ENCODE peak calls at places on chromosome 14, in ten cellular contexts. W, M, B, T, R, P, S, K, L and C are unnamed samples.

GRCh38 chr14:66746316-66747006 is 238.5 kb downstream of the GPHN start:
- DNase-seq in W (peak), M (no peak), B (no peak), T (no peak), R (peak), P (peak), S (peak), K (no peak), L (no peak), C (no peak)

GRCh38 chr14:67269338-67270060 is 28.3 kb downstream of the PALS1 start:
- DNase-seq in W (peak), M (no peak), B (no peak), T (no peak), R (peak), P (peak), S (no peak), K (no peak), L (no peak), C (no peak)

GRCh38 chr14:89144066-89144465 is 273.0 kb downstream of the FOXN3 start:
- DNase-seq in W (no peak), M (no peak), B (no peak), T (no peak), R (no peak), P (no peak), S (no peak), K (no peak), L (no peak), C (no peak)

GRCh38 chr14:33647385-33647786 is 303.5 kb downstream of the EGLN3 start:
- DNase-seq in W (peak), M (no peak), B (no peak), T (no peak), R (peak), P (peak), S (no peak), K (no peak), L (no peak), C (no peak)

GRCh38 chr14:65783576-65783975 is 371.0 kb downstream of the FUT8 start:
- DNase-seq in W (no peak), M (no peak), B (no peak), T (no peak), R (peak), P (no peak), S (no peak), K (no peak), L (no peak), C (no peak)

GRCh38 chr14:22872833-22873520 is 1.4 kb downstream of the LRP10 start:
- DNase-seq in W (no peak), M (no peak), B (no peak), T (no peak), R (no peak), P (no peak), S (no peak), K (no peak), L (no peak), C (no peak)

GRCh38 chr14:22002860-22003284 is 329.3 kb upstream of the OR4E1 start:
- DNase-seq in W (no peak), M (no peak), B (peak), T (no peak), R (no peak), P (no peak), S (no peak), K (no peak), L (no peak), C (no peak)

GRCh38 chr14:29271669-29272068 is 505.1 kb downstream of the FOXG1 start:
- DNase-seq in W (peak), M (no peak), B (no peak), T (no peak), R (no peak), P (no peak), S (no peak), K (no peak), L (no peak), C (no peak)

GRCh38 chr14:76186318-76187027 is 34.8 kb downstream of the GPATCH2L start:
- DNase-seq in W (no peak), M (no peak), B (no peak), T (no peak), R (no peak), P (no peak), S (no peak), K (no peak), L (no peak), C (no peak)

GRCh38 chr14:83706555-83706954 is 1823.4 kb upstream of the FLRT2 start:
- DNase-seq in W (peak), M (no peak), B (no peak), T (no peak), R (no peak), P (peak), S (no peak), K (no peak), L (no peak), C (no peak)

GRCh38 chr14:38867561-38868150 is 235.4 kb downstream of the SEC23A start:
- DNase-seq in W (peak), M (peak), B (peak), T (peak), R (peak), P (peak), S (peak), K (peak), L (no peak), C (peak)

GRCh38 chr14:38866461-38866860 is 236.6 kb downstream of the SEC23A start:
- DNase-seq in W (no peak), M (no peak), B (no peak), T (no peak), R (no peak), P (no peak), S (no peak), K (no peak), L (no peak), C (no peak)

GRCh38 chr14:38873923-38874612 is 229.0 kb downstream of the SEC23A start:
- DNase-seq in W (no peak), M (no peak), B (no peak), T (no peak), R (no peak), P (no peak), S (no peak), K (no peak), L (no peak), C (no peak)

GRCh38 chr14:38870437-38870836 is 232.6 kb downstream of the SEC23A start:
- DNase-seq in W (no peak), M (no peak), B (no peak), T (no peak), R (no peak), P (no peak), S (no peak), K (no peak), L (no peak), C (no peak)

DNA sequence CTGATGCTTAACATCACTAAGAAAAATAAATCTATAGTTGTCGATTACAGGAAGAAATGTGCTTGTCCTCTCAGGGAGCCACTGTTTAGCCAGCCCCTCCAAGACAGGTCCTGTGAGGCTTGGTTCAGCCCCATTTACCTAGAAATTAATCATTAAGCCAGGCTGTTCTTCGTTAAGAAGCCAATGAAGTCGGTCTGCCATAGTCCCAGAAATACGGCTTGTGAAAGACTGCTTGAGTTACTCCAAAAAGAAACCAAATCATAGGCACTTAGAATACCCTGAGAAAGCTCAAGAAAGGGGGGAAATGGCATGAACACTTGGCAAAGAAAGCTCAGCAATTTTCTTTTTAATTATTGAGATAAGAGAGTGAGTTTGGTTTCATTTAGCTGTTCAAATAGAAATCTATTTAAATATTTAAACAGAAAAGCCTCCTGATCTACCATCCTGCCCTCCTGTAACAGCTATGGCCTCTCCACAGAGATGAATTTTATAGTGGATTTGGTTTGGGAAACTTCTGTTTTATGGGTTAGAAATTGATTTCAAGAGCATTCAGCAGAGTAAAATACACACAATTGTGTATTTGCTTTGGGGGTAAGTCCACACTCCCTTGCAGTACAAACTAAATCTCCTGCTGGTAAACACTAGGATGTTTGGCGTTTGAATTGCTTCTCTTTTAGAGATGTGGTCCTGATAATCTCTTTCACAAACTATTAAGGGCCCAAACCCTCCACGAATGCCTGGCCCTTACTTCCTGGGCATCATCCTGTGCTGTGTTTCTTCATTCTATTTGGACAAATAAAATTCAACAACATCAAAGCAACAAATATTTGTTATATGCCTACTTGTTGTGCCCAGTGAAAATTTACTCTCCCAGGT is 234.4 kb downstream of the SEC23A start:
- DNase-seq in W (no peak), M (no peak), B (no peak), T (no peak), R (no peak), P (no peak), S (no peak), K (no peak), L (no peak), C (no peak)
- TF ChIP-seq CTCF in W (no peak), M (no peak), B (no peak), T (no peak), R (no peak), P (no peak), S (no peak), K (no peak), L (no peak), C (no peak)

GRCh38 chr14:39034481-39035296 is 68.3 kb downstream of the SEC23A start:
- DNase-seq in W (no peak), M (no peak), B (no peak), T (no peak), R (no peak), P (no peak), S (no peak), K (no peak), L (no peak), C (no peak)
- TF ChIP-seq CTCF in W (peak), M (no peak), B (peak), T (peak), R (peak), P (peak), S (peak), K (peak), L (no peak), C (peak)

DNA sequence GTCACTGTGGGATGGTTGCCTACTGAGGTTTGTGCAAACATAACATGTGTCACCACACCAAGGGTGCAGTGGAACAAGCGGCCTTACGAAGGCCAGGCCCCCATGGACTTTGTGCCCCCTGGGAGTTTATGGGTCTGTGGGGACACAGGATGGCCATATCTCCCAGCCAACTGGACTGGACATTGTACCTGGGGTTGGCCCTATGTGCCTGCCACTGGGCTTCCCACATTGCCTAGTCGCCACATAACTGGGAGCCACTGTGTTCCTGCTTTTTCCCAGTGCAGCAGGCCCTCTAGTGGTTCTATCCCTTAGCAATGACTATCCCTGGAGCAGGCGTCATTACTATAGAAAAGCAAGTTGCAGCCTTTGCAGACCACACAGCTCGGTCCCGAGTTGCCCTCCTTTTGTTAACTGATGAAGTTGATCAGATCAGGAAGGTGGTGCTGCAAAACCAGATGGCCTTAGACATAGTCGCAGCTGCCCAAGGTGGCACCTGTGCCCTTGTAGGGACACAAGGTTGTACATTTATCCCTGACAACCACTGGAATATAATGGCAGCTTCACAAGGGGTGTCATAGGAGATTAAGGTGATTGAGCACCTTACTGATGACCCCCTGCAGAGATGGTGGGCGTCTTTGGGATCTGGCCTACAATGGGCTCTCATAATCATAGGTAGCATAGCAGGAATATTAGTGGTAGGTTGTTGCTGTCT is 15.2 kb upstream of the RNASE12 start:
- DNase-seq in W (peak), M (peak), B (no peak), T (peak), R (peak), P (no peak), S (peak), K (no peak), L (no peak), C (no peak)
- TF ChIP-seq CTCF in W (peak), M (peak), B (peak), T (peak), R (peak), P (peak), S (peak), K (peak), L (no peak), C (peak)

GRCh38 chr14:100415226-100415625 is 92.1 kb downstream of the SLC25A47 start:
- DNase-seq in W (no peak), M (no peak), B (no peak), T (no peak), R (no peak), P (no peak), S (no peak), K (no peak), L (no peak), C (no peak)

GRCh38 chr14:100416081-100416480 is 92.9 kb downstream of the SLC25A47 start:
- DNase-seq in W (no peak), M (no peak), B (no peak), T (no peak), R (no peak), P (no peak), S (no peak), K (no peak), L (no peak), C (no peak)

GRCh38 chr14:100416921-100417451 is 93.8 kb downstream of the SLC25A47 start:
- DNase-seq in W (peak), M (no peak), B (no peak), T (no peak), R (peak), P (peak), S (no peak), K (no peak), L (no peak), C (no peak)

GRCh38 chr14:100419856-100420255 is 96.7 kb downstream of the SLC25A47 start:
- DNase-seq in W (no peak), M (no peak), B (no peak), T (no peak), R (no peak), P (no peak), S (no peak), K (no peak), L (no peak), C (peak)

GRCh38 chr14:100417466-100417865 is 94.3 kb downstream of the SLC25A47 start:
- DNase-seq in W (peak), M (peak), B (peak), T (no peak), R (peak), P (peak), S (peak), K (peak), L (no peak), C (peak)
- TF ChIP-seq CTCF in W (peak), M (peak), B (peak), T (no peak), R (peak), P (peak), S (peak), K (peak), L (no peak), C (peak)

DNA sequence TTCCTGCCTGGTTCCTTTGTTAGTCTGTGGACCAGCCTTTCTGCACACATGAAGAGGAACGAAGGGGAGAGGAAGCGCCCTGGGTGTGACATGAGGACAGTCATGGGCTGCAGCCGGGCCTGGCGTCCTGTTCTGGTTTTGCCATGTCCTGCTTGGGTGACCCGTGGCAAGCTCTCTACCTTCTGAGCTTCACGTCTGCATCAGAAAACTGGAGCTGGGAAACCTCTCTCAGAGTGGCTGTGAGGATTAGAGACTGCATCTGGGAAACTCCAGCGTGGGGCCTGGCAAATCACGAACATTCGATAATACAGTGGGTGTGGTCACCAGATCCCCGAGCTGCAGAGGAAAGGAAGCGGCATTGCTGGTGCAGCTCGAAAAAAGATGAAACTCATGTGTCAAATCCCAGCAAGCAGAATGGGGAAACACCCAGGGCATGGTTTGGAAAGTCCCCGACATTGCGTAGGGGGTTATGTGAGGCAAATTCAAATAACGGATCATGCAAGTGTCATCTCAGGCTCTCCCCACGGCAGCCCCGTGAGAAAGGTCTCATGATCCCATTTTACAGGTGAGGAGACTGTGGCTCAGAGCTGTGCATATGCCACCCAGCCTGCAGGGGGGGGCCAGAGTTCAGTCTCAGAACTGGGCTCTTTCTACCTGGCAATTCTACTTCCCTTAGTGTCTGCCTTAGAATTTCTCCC is 98.2 kb upstream of the VRK1 start:
- DNase-seq in W (no peak), M (no peak), B (no peak), T (no peak), R (no peak), P (no peak), S (no peak), K (no peak), L (no peak), C (no peak)
- TF ChIP-seq CTCF in W (no peak), M (no peak), B (no peak), T (no peak), R (no peak), P (no peak), S (peak), K (no peak), L (no peak), C (no peak)

DNA sequence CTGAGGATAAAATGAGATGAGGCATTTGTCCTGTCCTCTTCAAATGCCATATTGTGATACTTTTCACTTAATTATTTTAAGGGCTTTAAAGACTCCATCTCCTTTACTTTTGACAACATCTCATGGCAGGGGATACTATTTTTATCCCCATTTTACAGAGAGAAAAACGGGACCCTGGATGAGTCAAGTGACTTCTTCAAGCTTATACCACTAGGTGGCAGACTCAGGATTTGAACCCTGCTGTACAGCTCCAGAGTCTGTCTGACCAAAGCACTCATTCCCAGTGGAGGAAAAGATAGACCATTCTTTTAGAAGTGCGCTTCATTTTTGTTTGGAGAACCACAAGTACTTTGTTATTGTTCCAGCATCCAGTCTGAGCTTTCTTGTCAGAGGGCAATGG is 1.7 kb upstream of the SMOC1 start:
- DNase-seq in W (peak), M (no peak), B (no peak), T (no peak), R (peak), P (no peak), S (no peak), K (no peak), L (no peak), C (no peak)
- TF ChIP-seq CTCF in W (peak), M (no peak), B (peak), T (peak), R (peak), P (peak), S (peak), K (peak), L (no peak), C (peak)